ENCODE peak calls at places on chromosomes 4 and X, in four cellular contexts. O, S, H and V are unnamed samples.

GRCh38 chrX:134512566-134512965 is 52.6 kb downstream of the HPRT1 start:
- DNase-seq in H (peak; percentile 76), O (no peak), S (no peak), V (peak; percentile 51)

GRCh38 chr4:2275546-2276251 is 13.8 kb upstream of the MXD4 start:
- DNase-seq in H (no peak), S (no peak), O (no peak), V (no peak)

GRCh38 chrX:100645106-100645505 is 1.1 kb downstream of the SRPX2 start:
- DNase-seq in S (no peak), H (peak; percentile 55), O (no peak), V (no peak)

GRCh38 chr4:138686078-138686477 is 329.5 kb upstream of the NOCT start:
- DNase-seq in S (no peak), H (peak; percentile 38), O (no peak), V (no peak)

GRCh38 chr4:74768857-74769525 is 25.3 kb downstream of the BTC start:
- DNase-seq in O (no peak), S (no peak), H (peak; percentile 26), V (peak; percentile 60)

GRCh38 chr4:140342620-140343019 is 30.8 kb upstream of the SCOC start:
- DNase-seq in H (no peak), O (no peak), S (no peak), V (no peak)

GRCh38 chrX:54794795-54795194 is 3.3 kb downstream of the ITIH6 start:
- DNase-seq in H (no peak), O (no peak), S (no peak), V (no peak)

GRCh38 chr4:177272007-177272406 is 37.7 kb upstream of the NEIL3 start:
- DNase-seq in O (no peak), H (no peak), S (no peak), V (no peak)

GRCh38 chrX:132757066-132757623 is 201.3 kb downstream of the HS6ST2 start:
- DNase-seq in S (no peak), O (no peak), H (no peak), V (no peak)

GRCh38 chrX:85024044-85024443 is 20.4 kb downstream of the APOOL start:
- DNase-seq in H (peak; percentile 6), O (no peak), S (no peak), V (no peak)

GRCh38 chr4:147741190-147741788 is 9.4 kb downstream of the ARHGAP10 start:
- DNase-seq in H (peak; percentile 42), O (no peak), S (no peak), V (no peak)

GRCh38 chr4:183444953-183445543 is 612 bp downstream of the CDKN2AIP start:
- DNase-seq in S (peak; percentile 75), O (peak; percentile 60), H (peak; percentile 54), V (peak; percentile 62)

GRCh38 chr4:152968806-152969394 is 32.8 kb downstream of the FHDC1 start:
- DNase-seq in S (no peak), H (peak; percentile 75), O (no peak), V (no peak)

GRCh38 chr4:126071346-126072333 is 756.9 kb downstream of the FAT4 start:
- DNase-seq in S (no peak), H (peak; percentile 77), O (no peak), V (no peak)

GRCh38 chr4:91758487-91758886 is 545.3 kb upstream of the GRID2 start:
- DNase-seq in O (no peak), H (no peak), S (no peak), V (no peak)

GRCh38 chr4:63937961-63938360 is 471.3 kb downstream of the TECRL start:
- DNase-seq in H (no peak), O (no peak), S (no peak), V (no peak)

GRCh38 chrX:47749185-47749967 is 87.3 kb upstream of the ZNF81 start:
- DNase-seq in O (no peak), H (peak; percentile 9), S (no peak), V (no peak)

GRCh38 chr4:186765138-186765537 is 41.5 kb upstream of the FAT1 start:
- DNase-seq in S (no peak), O (no peak), H (peak; percentile 65), V (no peak)

GRCh38 chr4:121564840-121565375 is 131.9 kb downstream of the ANXA5 start:
- DNase-seq in O (no peak), H (peak; percentile 14), S (no peak), V (no peak)

GRCh38 chr4:149897784-149898183 is 82.1 kb upstream of the IQCM start:
- DNase-seq in O (no peak), S (peak; percentile 12), H (peak; percentile 51), V (peak; percentile 52)

GRCh38 chr4:159290321-159291030 is 187.6 kb downstream of the RAPGEF2 start:
- DNase-seq in H (peak; percentile 61), S (no peak), O (no peak), V (no peak)

GRCh38 chr4:85370400-85371032 is 104.4 kb upstream of the ARHGAP24 start:
- DNase-seq in S (peak; percentile 64), O (peak; percentile 26), H (peak; percentile 60), V (peak; percentile 85)

GRCh38 chrX:47573334-47574095 is 8.7 kb upstream of the TIMP1 start:
- DNase-seq in O (no peak), S (no peak), H (peak; percentile 66), V (peak; percentile 27)

GRCh38 chr4:24949970-24950369 is 37.1 kb upstream of the CCDC149 start:
- DNase-seq in O (no peak), S (no peak), H (no peak), V (peak; percentile 33)

DNA sequence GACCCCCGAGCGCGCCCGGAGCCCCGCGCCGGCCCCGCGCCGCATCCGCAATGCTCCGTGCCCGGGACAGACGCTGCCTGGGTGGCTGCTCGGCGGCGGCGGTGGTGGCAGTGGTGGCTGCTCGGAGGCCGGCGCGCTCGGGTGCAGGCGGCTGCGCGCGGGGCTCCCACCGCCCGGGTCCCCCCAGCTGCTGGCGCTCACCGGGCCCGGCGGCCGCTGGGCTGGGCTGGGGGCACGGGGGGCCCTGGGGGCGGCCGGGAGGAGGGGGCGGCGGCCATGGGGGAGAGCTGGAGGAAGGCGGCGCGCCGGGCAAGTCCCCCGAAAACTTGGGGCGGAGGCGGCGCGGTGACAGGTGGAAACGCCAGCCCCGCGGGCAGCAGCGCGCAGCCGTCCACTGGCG is 83.4 kb upstream of the DHRSX start:
- DNase-seq in O (no peak), S (no peak), H (no peak), V (no peak)
- H3K4me3 ChIP-seq in O (no peak overlapping the region), S (no peak overlapping the region), H (no peak overlapping the region), V (no peak overlapping the region)

GRCh38 chrX:70436380-70436779 is 8.3 kb upstream of the DLG3 start:
- DNase-seq in S (peak; percentile 25), H (peak; percentile 27), O (no peak), V (peak; percentile 76)

GRCh38 chrX:70437011-70437410 is 7.6 kb upstream of the DLG3 start:
- DNase-seq in H (peak; percentile 20), S (no peak), O (no peak), V (no peak)

GRCh38 chrX:70442224-70442623 is 2.4 kb upstream of the DLG3 start:
- DNase-seq in O (no peak), S (no peak), H (no peak), V (no peak)

GRCh38 chrX:70437921-70438665 is 6.5 kb upstream of the DLG3 start:
- DNase-seq in S (no peak), O (no peak), H (no peak), V (peak; percentile 22)

DNA sequence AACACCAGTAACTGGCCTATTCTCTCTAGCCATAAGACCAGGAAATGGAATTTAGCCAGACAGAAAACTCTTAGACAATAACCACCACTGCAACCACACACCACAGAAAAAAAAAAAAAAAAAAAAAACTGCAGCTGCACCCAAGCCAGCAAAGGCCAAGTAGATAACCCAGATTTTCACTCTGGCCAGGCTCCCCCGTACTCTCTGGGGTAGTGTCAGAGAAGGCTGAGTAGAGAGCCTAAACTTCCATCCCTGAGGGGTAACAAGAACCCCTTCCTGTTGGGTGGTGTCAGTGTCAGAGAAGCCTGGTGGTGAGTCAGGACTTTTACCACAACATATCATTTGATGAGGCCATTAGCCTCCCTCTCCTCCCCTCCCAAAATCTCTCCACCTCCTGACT is 5.6 kb upstream of the DLG3 start:
- DNase-seq in O (no peak), H (peak; percentile 25), S (no peak), V (peak; percentile 38)
- H3K4me2 ChIP-seq in O (no peak overlapping the region), H (no peak overlapping the region), S (no peak overlapping the region), V (no peak overlapping the region)

GRCh38 chr4:6840062-6840976 is 57.8 kb downstream of the KIAA0232 start:
- DNase-seq in S (no peak), H (peak; percentile 27), O (no peak), V (no peak)

GRCh38 chr4:6848717-6849305 is 60.8 kb upstream of the TBC1D14 start:
- DNase-seq in H (no peak), S (no peak), O (no peak), V (no peak)

GRCh38 chr4:6845574-6845973 is 63.0 kb downstream of the KIAA0232 start:
- DNase-seq in O (no peak), H (no peak), S (no peak), V (no peak)

GRCh38 chr4:6847134-6847533 is 62.5 kb upstream of the TBC1D14 start:
- DNase-seq in H (peak; percentile 14), O (no peak), S (no peak), V (no peak)

GRCh38 chr4:6844986-6845385 is 62.5 kb downstream of the KIAA0232 start:
- DNase-seq in S (no peak), O (no peak), H (no peak), V (no peak)
- H3K4me3 ChIP-seq in S (no peak overlapping the region), O (no peak overlapping the region), H (no peak overlapping the region), V (no peak overlapping the region)

GRCh38 chr4:119029847-119030535 is 105.6 kb upstream of the MYOZ2 start:
- DNase-seq in H (no peak), S (no peak), O (no peak), V (no peak)

GRCh38 chr4:119028296-119028695 is 107.3 kb upstream of the MYOZ2 start:
- DNase-seq in S (no peak), H (peak; percentile 21), O (no peak), V (no peak)

GRCh38 chr4:119032921-119033685 is 102.5 kb upstream of the MYOZ2 start:
- DNase-seq in H (no peak), S (no peak), O (no peak), V (no peak)

GRCh38 chr4:119031218-119031617 is 104.4 kb upstream of the MYOZ2 start:
- DNase-seq in H (no peak), O (no peak), S (no peak), V (no peak)

GRCh38 chr4:119030536-119030890 is 105.1 kb upstream of the MYOZ2 start:
- DNase-seq in S (no peak), H (no peak), O (no peak), V (no peak)
- H3K4me2 ChIP-seq in S (no peak overlapping the region), H (no peak overlapping the region), O (no peak overlapping the region), V (no peak overlapping the region)

DNA sequence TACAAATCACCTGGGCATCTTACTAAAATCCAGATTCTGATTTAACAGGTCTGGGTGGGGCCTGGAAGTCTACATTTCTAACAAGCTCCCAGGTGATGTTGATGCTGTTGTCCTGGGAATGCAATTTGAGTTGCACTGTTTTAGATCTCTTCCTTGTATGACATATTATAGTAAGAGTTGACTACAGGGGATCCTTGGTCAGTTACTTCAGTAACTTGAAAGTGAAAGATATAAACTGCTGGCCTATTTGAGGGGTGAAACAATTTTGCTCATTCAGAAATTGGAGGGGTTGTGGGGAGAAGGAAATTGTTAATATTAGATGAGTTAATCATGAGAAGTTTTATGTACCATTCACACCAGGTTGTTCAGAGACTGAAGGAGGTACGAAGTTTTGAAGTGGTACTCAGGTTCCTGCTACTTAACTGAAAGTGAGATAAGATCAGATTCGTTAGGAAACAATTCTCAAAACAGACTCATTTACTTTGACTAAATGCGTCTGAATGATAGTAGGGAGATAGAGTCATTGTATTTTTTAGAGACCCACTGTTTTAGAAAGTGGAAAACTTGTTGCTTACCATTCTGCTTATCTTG is 12.5 kb downstream of the SH2D1A start:
- DNase-seq in H (no peak), O (no peak), S (no peak), V (no peak)
- H3K4me3 ChIP-seq in H (no peak overlapping the region), O (no peak overlapping the region), S (peak overlapping the region; percentile 19), V (no peak overlapping the region)

GRCh38 chr4:71550220-71551190 is 211.7 kb downstream of the SLC4A4 start:
- DNase-seq in O (no peak), S (no peak), H (peak; percentile 48), V (no peak)
- H3K4me2 ChIP-seq in O (no peak overlapping the region), S (no peak overlapping the region), H (no peak overlapping the region), V (no peak overlapping the region)